ENCODE peak calls at places on chromosomes 11 and 22, in seven cellular contexts. One of them, this sample, is unnamed.

GRCh38 chr11:117643606-117644300 is 153.3 kb downstream of the DSCAML1 start:
- DNase-seq in uterus: no peak
- DNase-seq in left ventricle myocardium inferior: no peak
- DNase-seq in cardiac muscle cell: peak; percentile 77
- DNase-seq in ovary: no peak
- DNase-seq in prostate gland: no peak
- DNase-seq in fibroblast of lung: no peak
- DNase-seq in this sample: no peak

GRCh38 chr22:48180631-48181030 is 1418.2 kb downstream of the TBC1D22A start:
- DNase-seq in fibroblast of lung: no peak
- DNase-seq in cardiac muscle cell: no peak
- DNase-seq in left ventricle myocardium inferior: no peak
- DNase-seq in uterus: no peak
- DNase-seq in prostate gland: no peak
- DNase-seq in ovary: no peak
- DNase-seq in this sample: peak; percentile 56

GRCh38 chr22:20268350-20269012 is 363 bp upstream of the RTN4R start:
- DNase-seq in prostate gland: peak; percentile 48
- DNase-seq in cardiac muscle cell: peak; percentile 80
- DNase-seq in fibroblast of lung: peak; percentile 37
- DNase-seq in left ventricle myocardium inferior: peak; percentile 56
- DNase-seq in uterus: peak; percentile 41
- DNase-seq in ovary: peak; percentile 80
- DNase-seq in this sample: peak; percentile 82

GRCh38 chr11:132490976-132491375 is 1041.3 kb downstream of the OPCML start:
- DNase-seq in fibroblast of lung: peak; percentile 48
- DNase-seq in left ventricle myocardium inferior: no peak
- DNase-seq in uterus: no peak
- DNase-seq in cardiac muscle cell: no peak
- DNase-seq in ovary: no peak
- DNase-seq in prostate gland: no peak
- DNase-seq in this sample: no peak

GRCh38 chr11:118606157-118606843 is 1.1 kb upstream of the PHLDB1 start:
- DNase-seq in uterus: no peak
- DNase-seq in ovary: peak; percentile 54
- DNase-seq in left ventricle myocardium inferior: peak; percentile 53
- DNase-seq in cardiac muscle cell: no peak
- DNase-seq in fibroblast of lung: no peak
- DNase-seq in prostate gland: no peak
- DNase-seq in this sample: no peak

GRCh38 chr11:28699701-28700100 is 591.5 kb downstream of the METTL15 start:
- DNase-seq in left ventricle myocardium inferior: no peak
- DNase-seq in fibroblast of lung: no peak
- DNase-seq in cardiac muscle cell: no peak
- DNase-seq in uterus: no peak
- DNase-seq in prostate gland: no peak
- DNase-seq in ovary: no peak
- DNase-seq in this sample: no peak

GRCh38 chr11:102599642-102600261 is 25.4 kb downstream of the MMP20 start:
- DNase-seq in cardiac muscle cell: no peak
- DNase-seq in left ventricle myocardium inferior: no peak
- DNase-seq in uterus: no peak
- DNase-seq in prostate gland: no peak
- DNase-seq in fibroblast of lung: peak; percentile 96
- DNase-seq in ovary: no peak
- DNase-seq in this sample: no peak

GRCh38 chr11:125990244-125990643 is 44.4 kb downstream of the VSIG10L2 start:
- DNase-seq in ovary: no peak
- DNase-seq in cardiac muscle cell: no peak
- DNase-seq in uterus: peak; percentile 65
- DNase-seq in fibroblast of lung: peak; percentile 86
- DNase-seq in left ventricle myocardium inferior: no peak
- DNase-seq in prostate gland: no peak
- DNase-seq in this sample: peak; percentile 34

GRCh38 chr11:42552786-42553185 is 759.0 kb upstream of the API5 start:
- DNase-seq in fibroblast of lung: no peak
- DNase-seq in cardiac muscle cell: no peak
- DNase-seq in prostate gland: peak; percentile 61
- DNase-seq in uterus: no peak
- DNase-seq in ovary: no peak
- DNase-seq in left ventricle myocardium inferior: no peak
- DNase-seq in this sample: no peak

DNA sequence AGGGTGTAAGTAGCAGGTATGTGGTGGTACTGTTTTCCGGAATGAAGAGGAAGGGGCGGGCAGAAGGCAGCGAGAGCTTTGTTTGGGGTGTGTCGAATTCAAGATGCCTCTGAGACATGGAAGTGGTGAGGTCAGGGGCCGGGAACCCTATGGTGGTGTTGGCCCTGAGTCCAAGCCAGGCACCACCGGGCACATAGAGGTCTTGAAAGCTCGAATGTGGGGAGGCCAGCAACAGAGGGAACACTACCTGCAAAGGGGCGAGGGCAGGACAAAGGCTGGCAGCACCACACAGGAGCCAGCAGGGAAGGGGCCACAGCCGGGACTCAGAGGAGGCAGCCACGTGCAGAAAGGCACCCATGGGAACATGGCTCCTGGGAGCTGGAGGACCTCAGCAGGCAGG is 57.8 kb downstream of the CDKN1C start:
- DNase-seq in fibroblast of lung: no peak
- DNase-seq in left ventricle myocardium inferior: peak; percentile 9
- DNase-seq in prostate gland: no peak
- DNase-seq in cardiac muscle cell: no peak
- DNase-seq in ovary: no peak
- DNase-seq in uterus: no peak
- DNase-seq in this sample: peak; percentile 32
- H3K4me1 ChIP-seq in fibroblast of lung: peaks cover 20% of the 10 kb centered on the region
- H3K4me1 ChIP-seq in left ventricle myocardium inferior: peaks cover 83% of the 10 kb centered on the region
- H3K4me1 ChIP-seq in prostate gland: peaks cover 20% of the 10 kb centered on the region
- H3K4me1 ChIP-seq in cardiac muscle cell: no peaks in the 10 kb centered on the region
- H3K4me1 ChIP-seq in ovary: peaks cover 18% of the 10 kb centered on the region
- H3K4me1 ChIP-seq in uterus: no peaks in the 10 kb centered on the region
- H3K4me1 ChIP-seq in this sample: peaks cover 37% of the 10 kb centered on the region

DNA sequence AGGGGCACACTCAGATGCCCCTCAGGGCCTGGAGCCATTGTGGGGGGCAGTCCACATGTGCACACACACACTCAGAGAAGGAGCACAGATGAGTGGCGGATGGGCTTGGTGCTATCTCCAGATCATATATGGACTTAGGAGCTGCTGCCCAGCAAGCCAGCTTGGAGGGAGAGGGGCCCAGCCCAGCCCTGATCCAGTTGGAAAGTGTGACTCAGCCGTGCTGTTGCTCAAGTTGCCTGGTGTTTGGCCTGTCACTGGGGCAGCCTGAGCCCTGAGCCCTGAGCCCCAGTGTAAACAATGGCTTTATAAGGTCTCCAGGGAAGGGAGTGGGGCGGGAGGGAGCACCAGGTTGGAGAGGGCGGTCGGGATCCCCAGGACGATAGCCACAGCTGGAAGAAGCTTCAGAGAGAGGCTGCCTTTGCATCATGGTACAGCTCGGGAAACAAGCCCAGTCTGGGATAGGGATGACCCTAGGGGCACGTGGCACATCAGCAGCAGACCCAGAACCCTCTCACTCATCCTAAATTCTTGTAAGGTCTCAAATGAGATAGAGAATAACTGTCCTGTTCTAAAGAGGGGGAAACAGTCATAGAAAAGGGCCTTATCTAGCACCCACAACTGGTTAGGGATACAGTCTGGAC is 4.8 kb downstream of the SELENOM start:
- DNase-seq in prostate gland: no peak
- DNase-seq in ovary: peak; percentile 66
- DNase-seq in cardiac muscle cell: no peak
- DNase-seq in uterus: peak; percentile 97
- DNase-seq in fibroblast of lung: peak; percentile 92
- DNase-seq in left ventricle myocardium inferior: peak; percentile 72
- DNase-seq in this sample: no peak
- H3K27ac ChIP-seq in prostate gland: peak overlapping the region; percentile 97
- H3K27ac ChIP-seq in ovary: peak overlapping the region; percentile 14
- H3K27ac ChIP-seq in cardiac muscle cell: peak overlapping the region; percentile 23
- H3K27ac ChIP-seq in uterus: peak overlapping the region; percentile 96
- H3K27ac ChIP-seq in fibroblast of lung: peak overlapping the region; percentile 83
- H3K27ac ChIP-seq in left ventricle myocardium inferior: peak overlapping the region; percentile 69
- H3K27ac ChIP-seq in this sample: peak overlapping the region; percentile 49

DNA sequence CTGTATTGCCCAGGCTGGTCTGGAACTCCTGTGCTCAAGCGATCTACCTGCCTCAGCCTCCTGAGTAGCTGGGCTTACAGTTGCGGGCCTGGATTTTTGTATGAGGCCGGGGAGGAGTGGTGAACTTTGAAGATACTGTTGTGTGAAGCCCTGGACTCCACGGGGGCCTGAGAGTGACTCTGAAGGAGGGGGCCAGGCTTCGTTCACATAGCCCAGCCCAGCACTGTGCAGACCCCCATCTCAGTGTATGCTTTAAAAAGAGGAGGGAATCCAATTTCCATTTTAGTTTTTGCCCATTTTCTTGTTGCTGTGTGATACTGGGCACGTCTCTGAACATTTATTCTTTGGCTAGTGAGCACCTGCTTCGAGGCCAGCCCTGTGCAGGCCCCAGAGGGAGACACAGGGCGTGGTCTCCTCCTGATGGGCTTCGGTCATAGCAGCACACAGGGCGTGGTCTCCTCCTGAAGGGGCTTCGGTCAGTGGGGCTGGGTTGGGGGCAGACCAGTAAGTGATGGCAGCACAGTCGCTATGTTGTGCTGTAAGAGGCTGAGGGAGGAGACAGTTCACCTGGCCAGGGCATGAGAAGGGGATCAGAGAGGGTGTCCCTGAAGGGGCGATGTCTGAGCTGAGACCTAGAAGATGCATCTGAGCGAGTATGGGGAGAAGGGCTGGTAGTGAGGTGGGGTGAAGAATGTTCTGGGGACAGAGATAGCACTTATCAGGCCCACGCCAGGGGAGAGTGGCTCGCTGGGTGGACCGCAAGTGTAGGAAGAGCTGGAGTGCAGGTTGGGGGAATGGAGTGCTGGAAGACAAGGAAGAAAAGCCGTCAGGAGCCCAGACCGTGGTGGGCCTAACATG is 14.0 kb downstream of the SAMM50 start:
- DNase-seq in fibroblast of lung: no peak
- DNase-seq in cardiac muscle cell: no peak
- DNase-seq in uterus: no peak
- DNase-seq in left ventricle myocardium inferior: no peak
- DNase-seq in prostate gland: no peak
- DNase-seq in ovary: no peak
- DNase-seq in this sample: no peak
- H3K36me3 ChIP-seq in fibroblast of lung: peaks cover 20% of the 10 kb centered on the region
- H3K36me3 ChIP-seq in cardiac muscle cell: peaks cover 52% of the 10 kb centered on the region
- H3K36me3 ChIP-seq in uterus: no peaks in the 10 kb centered on the region
- H3K36me3 ChIP-seq in left ventricle myocardium inferior: peaks cover 99% of the 10 kb centered on the region
- H3K36me3 ChIP-seq in prostate gland: peaks cover 3% of the 10 kb centered on the region
- H3K36me3 ChIP-seq in ovary: no peaks in the 10 kb centered on the region
- H3K36me3 ChIP-seq in this sample: peaks cover 100% of the 10 kb centered on the region

GRCh38 chr11:119700030-119700429 is 29.0 kb downstream of the NECTIN1 start:
- DNase-seq in left ventricle myocardium inferior: no peak
- DNase-seq in cardiac muscle cell: no peak
- DNase-seq in prostate gland: no peak
- DNase-seq in fibroblast of lung: no peak
- DNase-seq in uterus: no peak
- DNase-seq in ovary: no peak
- DNase-seq in this sample: no peak

GRCh38 chr11:119700536-119701346 is 28.3 kb downstream of the NECTIN1 start:
- DNase-seq in left ventricle myocardium inferior: no peak
- DNase-seq in cardiac muscle cell: no peak
- DNase-seq in ovary: no peak
- DNase-seq in fibroblast of lung: no peak
- DNase-seq in uterus: no peak
- DNase-seq in prostate gland: no peak
- DNase-seq in this sample: no peak

GRCh38 chr11:119697882-119698281 is 31.1 kb downstream of the NECTIN1 start:
- DNase-seq in fibroblast of lung: no peak
- DNase-seq in prostate gland: no peak
- DNase-seq in uterus: no peak
- DNase-seq in cardiac muscle cell: no peak
- DNase-seq in left ventricle myocardium inferior: no peak
- DNase-seq in ovary: no peak
- DNase-seq in this sample: no peak

GRCh38 chr11:119697445-119697844 is 31.6 kb downstream of the NECTIN1 start:
- DNase-seq in ovary: no peak
- DNase-seq in fibroblast of lung: no peak
- DNase-seq in uterus: no peak
- DNase-seq in cardiac muscle cell: no peak
- DNase-seq in prostate gland: no peak
- DNase-seq in left ventricle myocardium inferior: no peak
- DNase-seq in this sample: no peak

GRCh38 chr11:119699227-119699626 is 29.8 kb downstream of the NECTIN1 start:
- DNase-seq in cardiac muscle cell: no peak
- DNase-seq in uterus: peak; percentile 46
- DNase-seq in prostate gland: peak; percentile 76
- DNase-seq in left ventricle myocardium inferior: peak; percentile 81
- DNase-seq in ovary: no peak
- DNase-seq in fibroblast of lung: no peak
- DNase-seq in this sample: peak; percentile 88
- H3K4me1 ChIP-seq in cardiac muscle cell: peaks cover 9% of the 10 kb centered on the region
- H3K4me1 ChIP-seq in uterus: no peaks in the 10 kb centered on the region
- H3K4me1 ChIP-seq in prostate gland: no peaks in the 10 kb centered on the region
- H3K4me1 ChIP-seq in left ventricle myocardium inferior: peaks cover 69% of the 10 kb centered on the region
- H3K4me1 ChIP-seq in ovary: peaks cover 1% of the 10 kb centered on the region
- H3K4me1 ChIP-seq in fibroblast of lung: no peaks in the 10 kb centered on the region
- H3K4me1 ChIP-seq in this sample: peaks cover 26% of the 10 kb centered on the region